ENCODE peak calls at places on chromosomes 7 and 10, in nine cellular contexts. X, P, N, D, V, E, Y, Q and J are unnamed samples.

GRCh38 chr10:119251315-119251708 is 43.9 kb downstream of the GRK5 start:
- DNase-seq in X (no peak), P (no peak), N (no peak), D (no peak), V (peak), E (no peak), Y (no peak), Q (no peak), J (no peak)

GRCh38 chr7:51278797-51279196 is 37.8 kb downstream of the COBL start:
- DNase-seq in X (no peak), P (no peak), N (no peak), D (no peak), V (no peak), E (no peak), Y (no peak), Q (no peak), J (no peak)

GRCh38 chr7:7212612-7213011 is 30.3 kb downstream of the C1GALT1 start:
- DNase-seq in X (no peak), P (no peak), N (no peak), D (no peak), V (peak), E (no peak), Y (no peak), Q (no peak), J (no peak)

GRCh38 chr7:98568891-98569290 is 48.2 kb upstream of the NPTX2 start:
- DNase-seq in X (peak), P (no peak), N (no peak), D (no peak), V (no peak), E (no peak), Y (no peak), Q (no peak), J (no peak)

GRCh38 chr10:75542902-75543301 is 111.5 kb downstream of the LRMDA start:
- DNase-seq in X (peak), P (no peak), N (no peak), D (no peak), V (no peak), E (no peak), Y (no peak), Q (no peak), J (no peak)

GRCh38 chr10:49442863-49443262 is 47.0 kb upstream of the DRGX start:
- DNase-seq in X (no peak), P (no peak), N (no peak), D (no peak), V (no peak), E (no peak), Y (no peak), Q (no peak), J (no peak)

GRCh38 chr10:55063817-55064216 is 262.8 kb upstream of the PCDH15 start:
- DNase-seq in X (no peak), P (no peak), N (no peak), D (no peak), V (peak), E (no peak), Y (no peak), Q (no peak), J (no peak)

GRCh38 chr10:15433850-15434537 is 62.9 kb upstream of the FAM171A1 start:
- DNase-seq in X (peak), P (no peak), N (no peak), D (peak), V (peak), E (peak), Y (peak), Q (no peak), J (no peak)

GRCh38 chr10:110629680-110630191 is 14.4 kb upstream of the RBM20 start:
- DNase-seq in X (no peak), P (no peak), N (no peak), D (no peak), V (peak), E (no peak), Y (no peak), Q (no peak), J (no peak)

GRCh38 chr7:1758417-1758858 is 88.4 kb downstream of the ELFN1 start:
- DNase-seq in X (peak), P (no peak), N (peak), D (peak), V (peak), E (no peak), Y (no peak), Q (no peak), J (peak)

GRCh38 chr10:7666253-7667023 is at the start of gene ITIH5:
- DNase-seq in X (no peak), P (no peak), N (no peak), D (peak), V (no peak), E (no peak), Y (peak), Q (no peak), J (no peak)

GRCh38 chr10:60853107-60853506 is 74.8 kb downstream of the CDK1 start:
- DNase-seq in X (no peak), P (no peak), N (no peak), D (no peak), V (no peak), E (no peak), Y (no peak), Q (no peak), J (no peak)

GRCh38 chr10:70115948-70116682 is 16.5 kb downstream of the AIFM2 start:
- DNase-seq in X (peak), P (peak), N (peak), D (peak), V (peak), E (peak), Y (peak), Q (no peak), J (peak)